ENCODE peak calls at places on chromosomes 6 and 20, in five cellular contexts. W, K, T, I and B are unnamed samples.

GRCh38 chr6:163332575-163332974 is 81.9 kb upstream of the QKI start:
- DNase-seq in I (no peak), K (no peak), W (no peak), T (no peak), B (no peak)

GRCh38 chr6:166925141-166925996 is 31.0 kb downstream of the RNASET2 start:
- DNase-seq in K (no peak), T (no peak), I (no peak), W (no peak), B (no peak)

GRCh38 chr6:35484921-35485392 is 11.9 kb downstream of the TEAD3 start:
- DNase-seq in I (peak; percentile 45), T (peak; percentile 35), K (no peak), W (peak; percentile 20), B (no peak)

GRCh38 chr6:69953491-69953890 is 87.1 kb downstream of the COL19A1 start:
- DNase-seq in T (no peak), I (no peak), W (no peak), K (no peak), B (no peak)

GRCh38 chr20:3760980-3761379 is 6.6 kb downstream of the ADISSP start:
- DNase-seq in I (no peak), W (no peak), T (peak; percentile 68), K (no peak), B (no peak)

GRCh38 chr6:35311390-35312075 is 13.9 kb downstream of the DEF6 start:
- DNase-seq in K (peak; percentile 65), W (no peak), T (no peak), I (peak; percentile 11), B (no peak)

GRCh38 chr6:72864799-72865198 is 242.9 kb downstream of the KCNQ5 start:
- DNase-seq in I (no peak), K (no peak), W (no peak), T (no peak), B (no peak)

GRCh38 chr6:158064725-158065251 is 83.1 kb downstream of the SYNJ2 start:
- DNase-seq in K (no peak), W (no peak), I (no peak), T (no peak), B (no peak)

GRCh38 chr6:1322206-1322605 is 10.3 kb downstream of the FOXQ1 start:
- DNase-seq in T (no peak), W (no peak), K (no peak), I (no peak), B (no peak)

GRCh38 chr6:167858086-167858591 is 31.4 kb downstream of the AFDN start:
- DNase-seq in W (peak; percentile 81), K (no peak), I (peak; percentile 62), T (peak; percentile 47), B (no peak)

GRCh38 chr20:53685070-53685595 is 91.5 kb upstream of the ZNF217 start:
- DNase-seq in W (no peak), T (no peak), I (no peak), K (no peak), B (no peak)